ENCODE peak calls at places on chromosome 2, in five cellular contexts. One of them, this sample, is unnamed.

GRCh38 chr2:24993797-24994196 is 22.0 kb upstream of the DNAJC27 start:
- DNase-seq in endothelial cell of umbilical vein: no peak
- DNase-seq in GM12892: no peak
- DNase-seq in K562: no peak
- DNase-seq in H1: no peak
- DNase-seq in this sample: no peak

GRCh38 chr2:11123856-11124759 is 31.2 kb upstream of the SLC66A3 start:
- DNase-seq in GM12892: peak; percentile 72
- DNase-seq in H1: peak; percentile 47
- DNase-seq in endothelial cell of umbilical vein: peak; percentile 52
- DNase-seq in K562: peak; percentile 74
- DNase-seq in this sample: no peak

GRCh38 chr2:149421791-149422190 is 91.4 kb downstream of the LYPD6 start:
- DNase-seq in K562: no peak
- DNase-seq in GM12892: no peak
- DNase-seq in H1: no peak
- DNase-seq in endothelial cell of umbilical vein: no peak
- DNase-seq in this sample: no peak

GRCh38 chr2:159559034-159559433 is 57.3 kb downstream of the BAZ2B start:
- DNase-seq in H1: no peak
- DNase-seq in endothelial cell of umbilical vein: no peak
- DNase-seq in K562: no peak
- DNase-seq in GM12892: no peak
- DNase-seq in this sample: no peak

GRCh38 chr2:13522917-13523821 is 806.4 kb downstream of the TRIB2 start:
- DNase-seq in GM12892: peak; percentile 4
- DNase-seq in endothelial cell of umbilical vein: no peak
- DNase-seq in H1: no peak
- DNase-seq in K562: no peak
- DNase-seq in this sample: no peak

GRCh38 chr2:3078684-3079083 is 298.9 kb downstream of the EIPR1 start:
- DNase-seq in GM12892: no peak
- DNase-seq in endothelial cell of umbilical vein: no peak
- DNase-seq in H1: no peak
- DNase-seq in K562: no peak
- DNase-seq in this sample: no peak

GRCh38 chr2:66696374-66696773 is 261.4 kb downstream of the MEIS1 start:
- DNase-seq in K562: no peak
- DNase-seq in GM12892: no peak
- DNase-seq in endothelial cell of umbilical vein: no peak
- DNase-seq in H1: no peak
- DNase-seq in this sample: no peak

GRCh38 chr2:162732946-162733698 is 105.4 kb downstream of the KCNH7 start:
- DNase-seq in H1: no peak
- DNase-seq in endothelial cell of umbilical vein: no peak
- DNase-seq in K562: no peak
- DNase-seq in GM12892: no peak
- DNase-seq in this sample: no peak

GRCh38 chr2:64792310-64792709 is 138.6 kb upstream of the SERTAD2 start:
- DNase-seq in GM12892: no peak
- DNase-seq in endothelial cell of umbilical vein: peak; percentile 43
- DNase-seq in H1: no peak
- DNase-seq in K562: no peak
- DNase-seq in this sample: no peak

GRCh38 chr2:158955974-158956373 is 12.5 kb upstream of the TANC1 start:
- DNase-seq in H1: no peak
- DNase-seq in GM12892: no peak
- DNase-seq in K562: no peak
- DNase-seq in endothelial cell of umbilical vein: no peak
- DNase-seq in this sample: no peak

GRCh38 chr2:48113767-48114166 is 207.5 kb upstream of the FBXO11 start:
- DNase-seq in GM12892: no peak
- DNase-seq in H1: no peak
- DNase-seq in endothelial cell of umbilical vein: no peak
- DNase-seq in K562: no peak
- DNase-seq in this sample: no peak

GRCh38 chr2:60806988-60807681 is 51.1 kb downstream of the PAPOLG start:
- DNase-seq in GM12892: peak; percentile 50
- DNase-seq in endothelial cell of umbilical vein: no peak
- DNase-seq in H1: no peak
- DNase-seq in K562: peak; percentile 85
- DNase-seq in this sample: no peak

GRCh38 chr2:239836021-239836765 is 188.9 kb downstream of the NDUFA10 start:
- DNase-seq in K562: no peak
- DNase-seq in H1: no peak
- DNase-seq in GM12892: no peak
- DNase-seq in endothelial cell of umbilical vein: no peak
- DNase-seq in this sample: peak; percentile 64

GRCh38 chr2:56244911-56245530 is 61.2 kb downstream of the CCDC85A start:
- DNase-seq in H1: no peak
- DNase-seq in endothelial cell of umbilical vein: no peak
- DNase-seq in GM12892: no peak
- DNase-seq in K562: no peak
- DNase-seq in this sample: no peak

GRCh38 chr2:64749446-64749845 is 95.7 kb upstream of the SERTAD2 start:
- DNase-seq in H1: no peak
- DNase-seq in endothelial cell of umbilical vein: peak; percentile 23
- DNase-seq in K562: no peak
- DNase-seq in GM12892: no peak
- DNase-seq in this sample: no peak

GRCh38 chr2:160432633-160433032 is 61.0 kb downstream of the RBMS1 start:
- DNase-seq in endothelial cell of umbilical vein: peak; percentile 84
- DNase-seq in GM12892: no peak
- DNase-seq in H1: no peak
- DNase-seq in K562: no peak
- DNase-seq in this sample: no peak

GRCh38 chr2:37855283-37856041 is 69.6 kb upstream of the RMDN2 start:
- DNase-seq in GM12892: no peak
- DNase-seq in H1: no peak
- DNase-seq in endothelial cell of umbilical vein: peak; percentile 79
- DNase-seq in K562: no peak
- DNase-seq in this sample: no peak

GRCh38 chr2:73877071-73877802 is 15.6 kb upstream of the ACTG2 start:
- DNase-seq in endothelial cell of umbilical vein: no peak
- DNase-seq in GM12892: no peak
- DNase-seq in H1: no peak
- DNase-seq in K562: no peak
- DNase-seq in this sample: no peak

GRCh38 chr2:238949710-238950345 is 101.9 kb downstream of the TWIST2 start:
- DNase-seq in H1: no peak
- DNase-seq in GM12892: no peak
- DNase-seq in endothelial cell of umbilical vein: no peak
- DNase-seq in K562: no peak
- DNase-seq in this sample: peak; percentile 40

GRCh38 chr2:47738331-47738730 is 44.6 kb upstream of the MSH6 start:
- DNase-seq in endothelial cell of umbilical vein: no peak
- DNase-seq in GM12892: no peak
- DNase-seq in K562: no peak
- DNase-seq in H1: no peak
- DNase-seq in this sample: no peak

GRCh38 chr2:28231110-28231621 is 161.5 kb upstream of the FOSL2 start:
- DNase-seq in endothelial cell of umbilical vein: no peak
- DNase-seq in K562: no peak
- DNase-seq in GM12892: no peak
- DNase-seq in H1: no peak
- DNase-seq in this sample: no peak

GRCh38 chr2:11553661-11554429 is 20.0 kb downstream of the GREB1 start:
- DNase-seq in H1: no peak
- DNase-seq in GM12892: no peak
- DNase-seq in endothelial cell of umbilical vein: no peak
- DNase-seq in K562: no peak
- DNase-seq in this sample: no peak

GRCh38 chr2:63055510-63056308 is 5.1 kb downstream of the OTX1 start:
- DNase-seq in GM12892: no peak
- DNase-seq in endothelial cell of umbilical vein: no peak
- DNase-seq in H1: no peak
- DNase-seq in K562: no peak
- DNase-seq in this sample: no peak

GRCh38 chr2:229174794-229175529 is 96.1 kb downstream of the PID1 start:
- DNase-seq in GM12892: no peak
- DNase-seq in endothelial cell of umbilical vein: no peak
- DNase-seq in K562: no peak
- DNase-seq in H1: no peak
- DNase-seq in this sample: no peak

GRCh38 chr2:128661955-128662564 is 343.4 kb upstream of the HS6ST1 start:
- DNase-seq in H1: no peak
- DNase-seq in GM12892: no peak
- DNase-seq in endothelial cell of umbilical vein: no peak
- DNase-seq in K562: no peak
- DNase-seq in this sample: peak; percentile 50

GRCh38 chr2:22737144-22737543 is 647.8 kb upstream of the KLHL29 start:
- DNase-seq in H1: no peak
- DNase-seq in endothelial cell of umbilical vein: no peak
- DNase-seq in K562: no peak
- DNase-seq in GM12892: no peak
- DNase-seq in this sample: no peak

GRCh38 chr2:11482473-11483031 is 16.6 kb upstream of the E2F6 start:
- DNase-seq in endothelial cell of umbilical vein: no peak
- DNase-seq in GM12892: no peak
- DNase-seq in K562: no peak
- DNase-seq in H1: no peak
- DNase-seq in this sample: no peak

GRCh38 chr2:112253261-112253807 is 1.5 kb downstream of the ZC3H8 start:
- DNase-seq in K562: no peak
- DNase-seq in endothelial cell of umbilical vein: no peak
- DNase-seq in GM12892: no peak
- DNase-seq in H1: no peak
- DNase-seq in this sample: no peak

DNA sequence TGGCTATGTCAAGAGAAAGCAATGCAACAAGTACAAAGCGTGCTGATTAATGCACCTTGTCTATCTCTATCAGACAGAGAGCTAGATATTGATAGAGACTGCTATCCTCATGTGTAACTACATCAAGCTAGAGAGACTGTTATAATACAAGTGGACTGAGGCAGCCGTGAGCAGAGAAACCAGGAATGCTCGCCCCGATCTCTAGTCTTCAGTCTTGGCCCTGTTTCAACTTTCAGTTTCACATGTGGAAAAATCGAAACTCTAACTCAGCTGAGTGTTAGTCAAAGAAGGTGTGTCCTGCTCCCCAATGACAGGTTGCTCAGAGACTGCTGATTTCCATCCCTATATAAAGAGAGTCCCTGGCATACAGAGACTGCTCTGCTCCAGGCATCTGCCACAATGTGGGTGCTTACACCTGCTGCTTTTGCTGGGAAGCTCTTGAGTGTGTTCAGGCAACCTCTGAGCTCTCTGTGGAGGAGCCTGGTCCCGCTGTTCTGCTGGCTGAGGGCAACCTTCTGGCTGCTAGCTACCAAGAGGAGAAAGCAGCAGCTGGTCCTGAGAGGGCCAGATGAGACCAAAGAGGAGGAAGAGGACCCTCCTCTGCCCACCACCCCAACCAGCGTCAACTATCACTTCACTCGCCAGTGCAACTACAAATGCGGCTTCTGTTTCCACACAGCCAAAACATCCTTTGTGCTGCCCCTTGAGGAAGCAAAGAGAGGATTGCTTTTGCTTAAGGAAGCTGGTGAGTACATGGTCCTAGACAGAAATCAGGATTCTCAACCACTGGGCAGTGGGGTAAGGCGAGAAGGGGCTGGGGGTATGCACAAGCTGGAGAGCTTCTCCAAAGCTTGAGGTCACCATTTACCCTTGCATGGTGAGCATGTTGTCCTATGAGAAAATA is at the start of gene RSAD2:
- DNase-seq in GM12892: no peak
- DNase-seq in endothelial cell of umbilical vein: peak; percentile 37
- DNase-seq in H1: no peak
- DNase-seq in K562: peak; percentile 22
- DNase-seq in this sample: no peak
- TF ChIP-seq POLR2AphosphoS5 in GM12892: no peak
- TF ChIP-seq POLR2AphosphoS5 in endothelial cell of umbilical vein: no peak
- TF ChIP-seq POLR2AphosphoS5 in H1: no peak
- TF ChIP-seq POLR2AphosphoS5 in K562: no peak
- TF ChIP-seq POLR2AphosphoS5 in this sample: no peak

GRCh38 chr2:201233192-201234166 is 26.9 kb upstream of the CASP8 start:
- DNase-seq in endothelial cell of umbilical vein: no peak
- DNase-seq in H1: peak; percentile 27
- DNase-seq in K562: peak; percentile 80
- DNase-seq in GM12892: peak; percentile 56
- DNase-seq in this sample: no peak
- TF ChIP-seq POLR2A in endothelial cell of umbilical vein: no peak
- TF ChIP-seq POLR2A in H1: no peak
- TF ChIP-seq POLR2A in K562: peak; percentile 85
- TF ChIP-seq POLR2A in GM12892: peak; percentile 89
- TF ChIP-seq POLR2A in this sample: no peak

GRCh38 chr2:168626096-168626495 is 170.0 kb downstream of the CERS6 start:
- DNase-seq in K562: no peak
- DNase-seq in GM12892: no peak
- DNase-seq in endothelial cell of umbilical vein: no peak
- DNase-seq in H1: no peak
- DNase-seq in this sample: no peak
- TF ChIP-seq POLR2AphosphoS5 in K562: no peak
- TF ChIP-seq POLR2AphosphoS5 in GM12892: no peak
- TF ChIP-seq POLR2AphosphoS5 in endothelial cell of umbilical vein: no peak
- TF ChIP-seq POLR2AphosphoS5 in H1: no peak
- TF ChIP-seq POLR2AphosphoS5 in this sample: no peak

GRCh38 chr2:176432439-176432838 is 163.2 kb downstream of the MTX2 start:
- DNase-seq in endothelial cell of umbilical vein: peak; percentile 12
- DNase-seq in K562: no peak
- DNase-seq in H1: no peak
- DNase-seq in GM12892: no peak
- DNase-seq in this sample: no peak
- TF ChIP-seq POLR2A in endothelial cell of umbilical vein: no peak
- TF ChIP-seq POLR2A in K562: no peak
- TF ChIP-seq POLR2A in H1: no peak
- TF ChIP-seq POLR2A in GM12892: no peak
- TF ChIP-seq POLR2A in this sample: no peak

This sample was measured in suprapubic skin.